ENCODE peak calls at places on chromosomes 16 and 17, in eight cellular contexts. X, I, E, W, A, M, O and J are unnamed samples.

GRCh38 chr16:4393243-4393606 is 21.6 kb downstream of the VASN start:
- DNase-seq in X (no peak), I (no peak), E (no peak), W (no peak), A (no peak), M (no peak), O (no peak), J (no peak)

GRCh38 chr16:27324851-27325301 is 11.1 kb downstream of the IL4R start:
- DNase-seq in X (no peak), I (no peak), E (no peak), W (no peak), A (no peak), M (no peak), O (no peak), J (no peak)

GRCh38 chr17:16406742-16407674 is 8.4 kb upstream of the TRPV2 start:
- DNase-seq in X (no peak), I (peak), E (no peak), W (no peak), A (peak), M (no peak), O (no peak), J (no peak)

GRCh38 chr16:1364510-1364909 is 12.8 kb downstream of the GNPTG start:
- DNase-seq in X (no peak), I (no peak), E (no peak), W (no peak), A (no peak), M (no peak), O (no peak), J (no peak)

GRCh38 chr16:8572919-8573724 is 17.2 kb downstream of the TMEM114 start:
- DNase-seq in X (no peak), I (peak), E (no peak), W (no peak), A (no peak), M (no peak), O (peak), J (peak)

GRCh38 chr17:55731586-55732250 is 9.1 kb upstream of the TMEM100 start:
- DNase-seq in X (no peak), I (peak), E (no peak), W (no peak), A (no peak), M (no peak), O (peak), J (no peak)

GRCh38 chr17:59815965-59816364 is 76.8 kb downstream of the TUBD1 start:
- DNase-seq in X (no peak), I (peak), E (no peak), W (no peak), A (no peak), M (no peak), O (peak), J (no peak)

GRCh38 chr17:60154616-60155426 is 5.0 kb downstream of the CA4 start:
- DNase-seq in X (no peak), I (peak), E (no peak), W (no peak), A (no peak), M (no peak), O (peak), J (peak)

GRCh38 chr16:28875134-28876015 is 2.9 kb upstream of the ATP2A1 start:
- DNase-seq in X (no peak), I (no peak), E (no peak), W (no peak), A (no peak), M (no peak), O (no peak), J (peak)